ENCODE peak calls at places on chromosomes 7 and 10, in ten cellular contexts. C, M, E, H, Y, D, S, L, N and P are unnamed samples.

GRCh38 chr10:132838346-132838970 is 52.5 kb upstream of the NKX6-2 start:
- DNase-seq in C (no peak), S (no peak), M (no peak), Y (no peak), E (no peak), H (no peak), L (no peak), D (peak), N (no peak), P (no peak)

GRCh38 chr7:159104188-159105030 is 40.3 kb downstream of the VIPR2 start:
- DNase-seq in L (no peak), Y (no peak), E (no peak), D (peak), M (no peak), H (no peak), N (no peak), S (no peak), C (no peak), P (no peak)

GRCh38 chr10:112783653-112784426 is 166.2 kb upstream of the TCF7L2 start:
- DNase-seq in C (no peak), D (no peak), S (no peak), L (no peak), N (peak), E (no peak), M (no peak), Y (no peak), H (no peak), P (no peak)

GRCh38 chr7:27151945-27152815 is at the start of gene HOXA3:
- DNase-seq in H (peak), E (no peak), M (no peak), D (no peak), Y (no peak), L (no peak), C (peak), S (no peak), N (no peak), P (no peak)

GRCh38 chr7:81611040-81611439 is 158.8 kb downstream of the HGF start:
- DNase-seq in D (no peak), N (no peak), H (no peak), E (no peak), L (no peak), C (no peak), Y (no peak), M (no peak), S (no peak), P (no peak)

GRCh38 chr7:3955751-3956696 is 655.0 kb downstream of the SDK1 start:
- DNase-seq in E (no peak), N (peak), L (no peak), Y (no peak), M (no peak), C (no peak), D (no peak), S (no peak), H (no peak), P (no peak)

GRCh38 chr10:133257489-133258065 is 19.1 kb downstream of the ADAM8 start:
- DNase-seq in H (peak), E (no peak), L (peak), Y (no peak), M (no peak), S (no peak), C (peak), D (peak), N (peak), P (no peak)

GRCh38 chr10:50857579-50857978 is 27.8 kb downstream of the A1CF start:
- DNase-seq in L (no peak), H (no peak), D (no peak), M (no peak), Y (no peak), C (no peak), S (no peak), N (no peak), E (no peak), P (no peak)

GRCh38 chr10:132319853-132320669 is 11.9 kb upstream of the LRRC27 start:
- DNase-seq in N (peak), C (no peak), H (peak), S (no peak), D (no peak), M (no peak), E (no peak), L (peak), Y (peak), P (peak)

GRCh38 chr10:132443605-132443997 is 46.6 kb downstream of the PWWP2B start:
- DNase-seq in S (no peak), C (peak), E (no peak), D (no peak), M (peak), N (peak), H (peak), L (no peak), Y (no peak), P (no peak)

GRCh38 chr10:119652361-119652760 is 1.2 kb downstream of the BAG3 start:
- DNase-seq in H (peak), N (peak), Y (peak), D (no peak), S (no peak), E (no peak), L (peak), M (no peak), C (no peak), P (peak)

GRCh38 chr7:132998763-132999162 is 83.1 kb downstream of the CHCHD3 start:
- DNase-seq in M (no peak), Y (no peak), E (no peak), N (no peak), D (no peak), S (no peak), H (no peak), L (no peak), C (no peak), P (no peak)

GRCh38 chr10:124087672-124088634 is 5.4 kb downstream of the CHST15 start:
- DNase-seq in Y (no peak), L (no peak), S (no peak), N (peak), M (no peak), H (no peak), E (no peak), D (no peak), C (no peak), P (no peak)

GRCh38 chr7:47513741-47514241 is 68.1 kb downstream of the TNS3 start:
- DNase-seq in Y (peak), L (peak), C (no peak), M (no peak), N (peak), D (no peak), E (no peak), H (peak), S (no peak), P (peak)

GRCh38 chr10:43573250-43574034 is 974 bp downstream of the ZNF239 start:
- DNase-seq in Y (no peak), S (no peak), L (peak), N (peak), M (no peak), C (no peak), D (no peak), E (no peak), H (no peak), P (no peak)

GRCh38 chr10:110407301-110408170 is 90.2 kb upstream of the DUSP5 start:
- DNase-seq in D (no peak), N (peak), H (peak), E (no peak), L (peak), S (no peak), C (no peak), M (no peak), Y (no peak), P (no peak)